ENCODE peak calls at places on chromosomes 7 and 10, in seven cellular contexts. P is effector memory CD8-positive, alpha-beta T cell; B is hepatocyte; H is occipital lobe; C is CD8-positive, alpha-beta memory T cell; D is mucosa of descending colon; E is substantia nigra. J is an unnamed sample.

GRCh38 chr7:137519964-137520363 is 176.4 kb upstream of the PTN start:
- DNase-seq in P (no peak), B (no peak), H (no peak), C (no peak), D (no peak), E (no peak), J (no peak)

GRCh38 chr7:29285451-29285807 is 90.9 kb downstream of the CHN2 start:
- DNase-seq in P (peak; percentile 46), B (no peak), H (no peak), C (peak; percentile 47), D (no peak), E (no peak), J (no peak)

GRCh38 chr10:97673736-97674525 is 13.1 kb downstream of the AVPI1 start:
- DNase-seq in P (no peak), B (no peak), H (peak; percentile 72), C (no peak), D (no peak), E (no peak), J (peak; percentile 94)

GRCh38 chr10:8380833-8381491 is 326.5 kb downstream of the GATA3 start:
- DNase-seq in P (no peak), B (no peak), H (no peak), C (no peak), D (no peak), E (no peak), J (no peak)

GRCh38 chr7:20474244-20474643 is 141.2 kb upstream of the ABCB5 start:
- DNase-seq in P (no peak), B (no peak), H (no peak), C (no peak), D (no peak), E (no peak), J (no peak)

GRCh38 chr10:113754125-113754524 is 2.6 kb downstream of the PLEKHS1 start:
- DNase-seq in P (no peak), B (no peak), H (no peak), C (no peak), D (no peak), E (no peak), J (no peak)

GRCh38 chr7:133354546-133355324 is 101.9 kb downstream of the EXOC4 start:
- DNase-seq in P (no peak), B (no peak), H (no peak), C (no peak), D (no peak), E (no peak), J (no peak)

GRCh38 chr10:24503627-24504320 is 219.9 kb downstream of the ARHGAP21 start:
- DNase-seq in P (no peak), B (peak; percentile 69), H (no peak), C (no peak), D (peak; percentile 81), E (no peak), J (no peak)

GRCh38 chr7:1520574-1521234 is 9.8 kb upstream of the MAFK start:
- DNase-seq in P (no peak), B (peak; percentile 63), H (no peak), C (no peak), D (no peak), E (no peak), J (no peak)

GRCh38 chr7:134067164-134067563 is 60.0 kb upstream of the LRGUK start:
- DNase-seq in P (no peak), B (no peak), H (no peak), C (no peak), D (no peak), E (no peak), J (no peak)

GRCh38 chr7:48182736-48183369 is 11.6 kb downstream of the ABCA13 start:
- DNase-seq in P (no peak), B (no peak), H (no peak), C (no peak), D (no peak), E (no peak), J (no peak)

GRCh38 chr10:102523250-102524029 is 19.7 kb downstream of the SUFU start:
- DNase-seq in P (no peak), B (no peak), H (no peak), C (no peak), D (no peak), E (no peak), J (no peak)

GRCh38 chr10:94315975-94316464 is 46.7 kb downstream of the NOC3L start:
- DNase-seq in P (no peak), B (peak; percentile 13), H (no peak), C (no peak), D (no peak), E (no peak), J (no peak)

GRCh38 chr7:90900640-90901353 is 304.7 kb downstream of the CDK14 start:
- DNase-seq in P (no peak), B (peak; percentile 43), H (no peak), C (no peak), D (no peak), E (no peak), J (no peak)

GRCh38 chr10:36462194-36462593 is 663.2 kb upstream of the ANKRD30A start:
- DNase-seq in P (no peak), B (no peak), H (no peak), C (no peak), D (no peak), E (no peak), J (no peak)

GRCh38 chr10:70729763-70730357 is 55.3 kb downstream of the TBATA start:
- DNase-seq in P (no peak), B (no peak), H (no peak), C (no peak), D (peak; percentile 23), E (no peak), J (no peak)

GRCh38 chr10:18179901-18180300 is 39.7 kb downstream of the CACNB2 start:
- DNase-seq in P (no peak), B (peak; percentile 46), H (peak; percentile 4), C (no peak), D (peak; percentile 21), E (no peak), J (no peak)

GRCh38 chr7:55431898-55432297 is 66.8 kb downstream of the LANCL2 start:
- DNase-seq in P (no peak), B (no peak), H (no peak), C (no peak), D (peak; percentile 58), E (no peak), J (no peak)

GRCh38 chr10:101136007-101136707 is 5.1 kb downstream of the TLX1 start:
- DNase-seq in P (no peak), B (no peak), H (no peak), C (no peak), D (no peak), E (no peak), J (no peak)

GRCh38 chr10:93760490-93760889 is 2.8 kb downstream of the LGI1 start:
- DNase-seq in P (no peak), B (no peak), H (no peak), C (no peak), D (no peak), E (no peak), J (no peak)

GRCh38 chr7:7235347-7235746 is 53.0 kb downstream of the C1GALT1 start:
- DNase-seq in P (no peak), B (no peak), H (no peak), C (no peak), D (no peak), E (no peak), J (no peak)

GRCh38 chr7:72286486-72286885 is 125.7 kb downstream of the CALN1 start:
- DNase-seq in P (no peak), B (no peak), H (no peak), C (no peak), D (no peak), E (no peak), J (no peak)

GRCh38 chr10:35456784-35457183 is 120.5 kb downstream of the CCNY start:
- DNase-seq in P (no peak), B (no peak), H (no peak), C (no peak), D (no peak), E (no peak), J (no peak)

GRCh38 chr10:88893611-88894010 is 13.6 kb downstream of the STAMBPL1 start:
- DNase-seq in P (no peak), B (no peak), H (no peak), C (no peak), D (no peak), E (no peak), J (no peak)

GRCh38 chr10:71473671-71474599 is 77.2 kb downstream of the CDH23 start:
- DNase-seq in P (no peak), B (no peak), H (no peak), C (no peak), D (no peak), E (no peak), J (peak; percentile 21)

GRCh38 chr7:47988496-47989386 is 9.3 kb upstream of the HUS1 start:
- DNase-seq in P (no peak), B (no peak), H (no peak), C (no peak), D (no peak), E (no peak), J (no peak)

GRCh38 chr7:33732462-33732861 is 172.9 kb upstream of the BMPER start:
- DNase-seq in P (no peak), B (no peak), H (no peak), C (no peak), D (no peak), E (no peak), J (no peak)

GRCh38 chr10:56472978-56473377 is 111.9 kb upstream of the ZWINT start:
- DNase-seq in P (no peak), B (no peak), H (no peak), C (no peak), D (no peak), E (no peak), J (no peak)

J was measured in posterior cingulate gyrus.